ENCODE peak calls at places on chromosomes 4 and X, in eight cellular contexts. Z is ovary, C is thyroid gland, U is esophagus muscularis mucosa, Q is PC-3, K is GM12878, N is A673, L is lung. T is an unnamed sample.

GRCh38 chrX:2874222-2875135 is 45.7 kb downstream of the GYG2 start:
- DNase-seq in L (no peak), Z (no peak), U (no peak), K (no peak), C (no peak), N (no peak), Q (no peak), T (no peak)

GRCh38 chrX:103845165-103845653 is 13.2 kb upstream of the RAB9B start:
- DNase-seq in L (peak; percentile 56), C (peak; percentile 52), U (no peak), K (peak; percentile 33), Z (peak; percentile 77), N (peak; percentile 64), Q (peak; percentile 80), T (peak; percentile 44)

GRCh38 chr4:183758735-183759447 is 99.8 kb downstream of the TRAPPC11 start:
- DNase-seq in K (no peak), L (no peak), N (no peak), C (no peak), Q (no peak), Z (no peak), U (no peak), T (no peak)

GRCh38 chr4:88900432-88900831 is 156.6 kb downstream of the FAM13A start:
- DNase-seq in L (no peak), U (no peak), K (no peak), N (no peak), C (no peak), Z (no peak), Q (peak; percentile 46), T (no peak)

GRCh38 chr4:9996319-9997110 is 24.8 kb downstream of the SLC2A9 start:
- DNase-seq in L (no peak), U (no peak), Q (no peak), C (no peak), N (no peak), Z (no peak), K (no peak), T (no peak)

GRCh38 chrX:458631-459061 is 71.9 kb upstream of the PPP2R3B start:
- DNase-seq in L (no peak), Q (no peak), C (no peak), U (no peak), Z (no peak), N (no peak), K (no peak), T (no peak)

GRCh38 chrX:65587616-65588526 is 53.3 kb upstream of the LAS1L start:
- DNase-seq in L (peak; percentile 73), C (peak; percentile 77), K (no peak), U (peak; percentile 91), Z (peak; percentile 88), Q (peak; percentile 74), N (peak; percentile 56), T (no peak)

GRCh38 chrX:94576367-94577004 is 902.5 kb downstream of the FAM133A start:
- DNase-seq in U (no peak), K (no peak), C (no peak), L (no peak), Z (no peak), Q (peak; percentile 12), N (no peak), T (no peak)

GRCh38 chrX:48474127-48474526 is 1.9 kb upstream of the FTSJ1 start:
- DNase-seq in U (no peak), N (peak; percentile 65), Q (peak; percentile 47), Z (no peak), C (no peak), L (no peak), K (no peak), T (no peak)

GRCh38 chrX:10761447-10761846 is 141.1 kb upstream of the MID1 start:
- DNase-seq in L (no peak), U (no peak), Q (no peak), Z (no peak), N (no peak), K (no peak), C (no peak), T (no peak)

GRCh38 chr4:26144526-26145167 is 176.2 kb upstream of the RBPJ start:
- DNase-seq in Z (no peak), N (no peak), U (no peak), Q (no peak), C (no peak), K (no peak), L (no peak), T (no peak)

GRCh38 chrX:84907324-84907946 is 96.2 kb upstream of the APOOL start:
- DNase-seq in Z (no peak), C (no peak), N (no peak), K (no peak), L (no peak), U (no peak), Q (peak; percentile 36), T (no peak)

GRCh38 chr4:153115322-153116100 is 88.7 kb upstream of the TRIM2 start:
- DNase-seq in N (peak; percentile 68), U (no peak), C (no peak), L (peak; percentile 39), Z (no peak), Q (peak; percentile 91), K (peak; percentile 79), T (peak; percentile 74)

GRCh38 chrX:117458243-117458968 is 658.2 kb downstream of the KLHL13 start:
- DNase-seq in C (no peak), N (no peak), K (no peak), Z (no peak), L (no peak), U (no peak), Q (no peak), T (no peak)

GRCh38 chrX:152632445-152633097 is 5.1 kb upstream of the GABRQ start:
- DNase-seq in K (no peak), U (peak; percentile 87), L (peak; percentile 58), Z (no peak), Q (peak; percentile 69), C (peak; percentile 60), N (peak; percentile 49), T (no peak)

GRCh38 chrX:68415289-68415688 is 18.0 kb downstream of the OPHN1 start:
- DNase-seq in U (no peak), Z (no peak), L (no peak), Q (peak; percentile 51), C (no peak), N (no peak), K (no peak), T (no peak)

GRCh38 chr4:1226598-1226997 is 22.3 kb downstream of the CTBP1 start:
- DNase-seq in Z (no peak), N (no peak), C (no peak), K (no peak), Q (no peak), U (no peak), L (no peak), T (no peak)

GRCh38 chr4:1227817-1228216 is 21.1 kb downstream of the CTBP1 start:
- DNase-seq in U (no peak), K (no peak), L (no peak), Q (no peak), Z (no peak), N (no peak), C (no peak), T (no peak)

GRCh38 chr4:1223841-1224809 is 24.8 kb downstream of the CTBP1 start:
- DNase-seq in C (no peak), Q (no peak), N (no peak), U (no peak), L (no peak), Z (no peak), K (no peak), T (no peak)

GRCh38 chr4:1225272-1226166 is 23.4 kb downstream of the CTBP1 start:
- DNase-seq in U (no peak), C (no peak), L (no peak), Q (no peak), N (no peak), Z (no peak), K (no peak), T (no peak)

DNA sequence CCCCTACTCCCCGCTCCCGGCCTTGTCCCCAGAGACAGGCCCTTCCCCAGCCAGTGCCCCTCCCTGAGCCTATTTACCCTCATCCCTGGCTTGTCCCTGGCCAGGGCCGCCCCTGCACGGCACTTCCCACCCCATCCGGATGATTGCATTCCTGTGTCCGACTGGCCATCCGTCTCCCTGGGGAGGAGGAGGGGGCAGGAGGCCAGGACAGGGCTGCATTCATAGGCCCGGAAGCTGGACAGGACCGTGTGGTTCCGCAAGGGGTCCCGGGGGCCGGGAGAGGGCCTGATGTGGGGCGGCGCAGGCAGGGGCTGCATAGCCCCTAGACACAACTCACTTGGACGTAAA is 22.8 kb downstream of the CTBP1 start:
- DNase-seq in N (no peak), U (no peak), Q (no peak), K (no peak), C (no peak), L (no peak), Z (no peak), T (no peak)
- H3K36me3 ChIP-seq in N (peaks cover 65% of the 10 kb centered on the region), U (peaks cover 100% of the 10 kb centered on the region), Q (peaks cover 8% of the 10 kb centered on the region), K (peaks cover 53% of the 10 kb centered on the region), C (peaks cover 64% of the 10 kb centered on the region), L (peaks cover 96% of the 10 kb centered on the region), Z (no peaks in the 10 kb centered on the region), T (peaks cover 5% of the 10 kb centered on the region)

DNA sequence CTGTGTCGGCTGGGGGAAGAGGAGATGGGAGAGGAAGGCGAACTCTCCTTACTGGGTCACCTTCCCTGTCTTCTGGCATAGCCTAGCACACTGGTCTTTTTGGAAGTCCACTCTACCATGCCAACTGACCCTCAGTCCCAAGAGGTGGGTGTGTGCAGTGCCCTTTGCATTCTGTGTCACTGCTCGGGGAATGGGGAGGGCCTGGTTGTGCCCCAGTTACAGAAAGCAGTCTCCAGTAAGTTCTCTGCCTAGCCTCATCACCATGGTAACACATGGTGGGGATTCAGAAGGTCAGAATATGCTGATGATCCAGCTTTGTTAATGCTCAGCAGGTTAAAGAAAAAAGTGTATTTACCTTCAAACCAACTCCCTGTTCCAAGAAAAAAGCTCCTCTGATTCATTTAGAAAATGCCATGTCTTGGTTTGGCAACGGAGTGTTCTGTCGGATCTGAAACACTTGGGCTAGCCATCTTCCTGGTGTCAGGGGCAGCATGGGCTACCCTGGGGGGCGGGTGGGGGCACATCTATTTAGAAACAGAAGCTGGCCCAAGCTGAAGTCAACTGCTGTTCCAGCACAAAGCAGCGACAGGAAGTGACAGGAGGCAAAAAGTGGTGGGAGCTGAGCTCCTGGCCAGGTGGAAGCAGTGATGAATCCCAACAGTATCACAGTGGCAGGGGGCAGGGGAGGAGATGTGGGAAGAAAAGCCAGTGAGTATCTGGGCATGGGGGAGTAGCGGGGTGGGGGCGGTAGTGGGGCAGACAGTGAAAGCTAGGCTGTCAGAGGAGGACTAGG is 37.0 kb downstream of the NSG1 start:
- DNase-seq in U (no peak), L (no peak), Q (no peak), K (no peak), Z (no peak), C (no peak), N (no peak), T (no peak)
- H3K36me3 ChIP-seq in U (peaks cover 91% of the 10 kb centered on the region), L (peaks cover 49% of the 10 kb centered on the region), Q (no peaks in the 10 kb centered on the region), K (peaks cover 16% of the 10 kb centered on the region), Z (no peaks in the 10 kb centered on the region), C (peaks cover 31% of the 10 kb centered on the region), N (no peaks in the 10 kb centered on the region), T (peaks cover 2% of the 10 kb centered on the region)

GRCh38 chr4:15007201-15007600 is 4.9 kb downstream of the CPEB2 start:
- DNase-seq in C (no peak), L (no peak), U (no peak), Q (no peak), K (no peak), Z (no peak), N (peak; percentile 72), T (no peak)
- H3K36me3 ChIP-seq in C (no peaks in the 10 kb centered on the region), L (no peaks in the 10 kb centered on the region), U (peaks cover 5% of the 10 kb centered on the region), Q (peaks cover 2% of the 10 kb centered on the region), K (no peaks in the 10 kb centered on the region), Z (no peaks in the 10 kb centered on the region), N (peaks cover 68% of the 10 kb centered on the region), T (no peaks in the 10 kb centered on the region)

DNA sequence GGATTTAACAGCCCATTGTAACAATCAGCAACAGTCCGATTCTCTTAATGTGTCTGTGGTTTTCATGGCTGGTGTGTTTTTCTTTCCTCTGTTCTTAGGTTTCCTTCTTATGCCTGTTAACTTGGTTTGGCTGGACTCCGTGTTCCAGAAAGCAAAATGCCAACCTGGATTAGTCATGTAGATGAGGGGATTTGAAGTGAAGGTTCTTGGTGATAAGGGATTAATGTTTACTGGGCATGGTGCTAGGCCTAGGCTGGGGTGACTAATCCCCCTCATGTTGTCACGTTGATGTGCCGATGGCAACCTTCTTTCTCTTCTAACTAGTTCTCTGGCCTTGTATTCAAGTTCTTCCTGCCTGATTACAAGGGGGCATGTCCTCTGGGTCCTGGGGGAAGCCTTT is 85.9 kb downstream of the REPS2 start:
- DNase-seq in L (peak; percentile 41), N (no peak), U (no peak), K (no peak), Q (peak; percentile 19), C (no peak), Z (peak; percentile 37), T (peak; percentile 88)
- H3K36me3 ChIP-seq in L (no peaks in the 10 kb centered on the region), N (no peaks in the 10 kb centered on the region), U (no peaks in the 10 kb centered on the region), K (no peaks in the 10 kb centered on the region), Q (no peaks in the 10 kb centered on the region), C (no peaks in the 10 kb centered on the region), Z (no peaks in the 10 kb centered on the region), T (no peaks in the 10 kb centered on the region)